ENCODE peak calls at places on chromosomes 1 and 21, in four cellular contexts. R is transverse colon, F is colonic mucosa, H is ovary. L is an unnamed sample. For H3K4me1 and H3K9me3, the result is how much of the 10 kb centered on the place peaks cover.

GRCh38 chr21:41593784-41594138 is 85.8 kb upstream of the TMPRSS2 start:
- DNase-seq in R (no peak), F (peak), H (no peak), L (no peak)

GRCh38 chr1:205480349-205481278 is 23.9 kb upstream of the CDK18 start:
- DNase-seq in R (no peak), F (no peak), H (no peak), L (no peak)

GRCh38 chr1:54996869-54997710 is 1.6 kb upstream of the BSND start:
- DNase-seq in R (no peak), F (no peak), H (no peak), L (peak)

GRCh38 chr1:204114606-204115005 is 37.2 kb downstream of the ETNK2 start:
- DNase-seq in R (no peak), F (no peak), H (no peak), L (no peak)

GRCh38 chr1:229203030-229203751 is 67.7 kb upstream of the RAB4A start:
- DNase-seq in R (no peak), F (no peak), H (no peak), L (peak)

GRCh38 chr1:220084460-220084859 is 5.1 kb downstream of the BPNT1 start:
- DNase-seq in R (no peak), F (no peak), H (no peak), L (no peak)

GRCh38 chr21:36584980-36585940 is 105.3 kb upstream of the CLDN14 start:
- DNase-seq in R (no peak), F (no peak), H (no peak), L (no peak)

GRCh38 chr1:94544706-94545490 is 3.3 kb upstream of the F3 start:
- DNase-seq in R (no peak), F (no peak), H (no peak), L (no peak)

GRCh38 chr21:16075594-16076282 is 346.0 kb downstream of the USP25 start:
- DNase-seq in R (no peak), F (no peak), H (no peak), L (no peak)

GRCh38 chr1:7561331-7561921 is 209.7 kb upstream of the VAMP3 start:
- DNase-seq in R (no peak), F (no peak), H (no peak), L (no peak)

DNA sequence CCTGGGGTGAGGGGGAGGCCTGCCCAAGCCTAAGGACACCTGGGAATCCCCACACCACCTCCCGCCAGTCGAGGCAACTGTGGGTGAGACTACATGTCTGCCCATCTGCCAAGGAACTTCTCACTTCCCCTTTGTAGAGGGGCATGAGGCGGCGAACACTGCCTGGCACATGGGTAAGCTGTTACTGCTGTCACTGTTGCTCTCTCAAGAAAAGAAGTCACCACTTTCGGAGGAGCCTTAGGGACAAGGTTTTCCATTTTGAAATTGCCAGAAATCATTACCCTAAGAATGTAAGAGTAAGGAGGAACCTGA is 23.4 kb downstream of the SLC2A1 start:
- DNase-seq in R (peak), F (peak), H (no peak), L (peak)
- H3K4me1 ChIP-seq in R (half or more), F (half or more), H (under half), L (under half)

GRCh38 chr1:152224093-152224492 is at the start of gene HRNR:
- DNase-seq in R (no peak), F (no peak), H (no peak), L (no peak)

GRCh38 chr1:152220166-152221163 is 3.5 kb downstream of the HRNR start:
- DNase-seq in R (no peak), F (no peak), H (peak), L (no peak)

DNA sequence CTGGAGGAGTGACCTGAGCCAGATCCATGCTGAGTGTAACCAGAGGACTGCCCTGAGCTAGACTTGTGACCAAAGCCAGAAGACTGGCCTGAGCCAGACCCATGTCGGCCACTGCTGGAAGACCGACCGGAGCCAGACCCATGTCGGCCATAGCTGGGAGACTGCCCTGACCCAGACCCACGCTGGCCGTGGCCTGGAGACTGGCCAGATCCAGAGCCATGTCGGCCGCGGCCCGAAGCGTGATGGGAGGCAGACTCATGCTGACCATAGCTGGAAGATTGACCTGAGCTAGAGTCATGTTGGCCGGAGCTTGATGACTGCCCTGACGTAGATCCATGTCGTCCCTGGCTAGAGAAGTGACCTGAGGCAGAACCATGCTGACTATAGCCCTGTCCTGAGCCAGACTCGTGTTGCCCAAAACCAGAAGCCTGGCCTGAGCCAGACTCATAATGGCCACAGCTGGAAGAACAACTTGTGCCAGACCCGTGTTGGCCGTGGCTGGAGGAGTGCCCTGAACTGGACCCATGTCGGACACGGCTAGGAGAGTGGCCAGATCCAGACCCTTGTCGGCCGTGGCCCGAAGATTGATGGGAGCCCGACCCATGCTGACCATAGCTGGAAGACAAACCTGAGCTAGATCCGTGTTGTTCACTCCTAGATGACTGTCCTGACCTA is 5.1 kb downstream of the HRNR start:
- DNase-seq in R (no peak), F (no peak), H (no peak), L (no peak)
- H3K9me3 ChIP-seq in R (under half), F (under half), H (under half), L (under half)

DNA sequence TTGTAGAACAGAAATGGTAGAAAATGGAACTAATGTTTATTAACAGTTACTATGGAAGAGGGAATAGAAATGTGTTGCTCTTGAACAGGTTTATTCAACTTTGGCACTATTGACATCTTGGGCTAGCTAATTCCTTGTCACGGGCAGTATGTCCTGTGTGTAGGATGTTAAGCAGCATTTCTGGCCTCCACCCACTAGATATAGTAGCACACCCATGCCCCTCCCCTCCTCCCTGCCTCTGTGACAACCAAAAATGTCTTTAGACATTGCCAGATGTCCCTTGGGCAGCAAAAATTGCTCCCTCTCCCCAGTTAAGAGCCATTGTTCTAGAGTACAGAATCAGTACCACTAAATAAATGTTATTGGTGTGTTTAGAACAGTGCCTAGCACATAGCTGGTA is 91.4 kb upstream of the TPTE start:
- DNase-seq in R (no peak), F (no peak), H (no peak), L (no peak)
- H3K4me1 ChIP-seq in R (under half), F (under half), H (under half), L (under half)

DNA sequence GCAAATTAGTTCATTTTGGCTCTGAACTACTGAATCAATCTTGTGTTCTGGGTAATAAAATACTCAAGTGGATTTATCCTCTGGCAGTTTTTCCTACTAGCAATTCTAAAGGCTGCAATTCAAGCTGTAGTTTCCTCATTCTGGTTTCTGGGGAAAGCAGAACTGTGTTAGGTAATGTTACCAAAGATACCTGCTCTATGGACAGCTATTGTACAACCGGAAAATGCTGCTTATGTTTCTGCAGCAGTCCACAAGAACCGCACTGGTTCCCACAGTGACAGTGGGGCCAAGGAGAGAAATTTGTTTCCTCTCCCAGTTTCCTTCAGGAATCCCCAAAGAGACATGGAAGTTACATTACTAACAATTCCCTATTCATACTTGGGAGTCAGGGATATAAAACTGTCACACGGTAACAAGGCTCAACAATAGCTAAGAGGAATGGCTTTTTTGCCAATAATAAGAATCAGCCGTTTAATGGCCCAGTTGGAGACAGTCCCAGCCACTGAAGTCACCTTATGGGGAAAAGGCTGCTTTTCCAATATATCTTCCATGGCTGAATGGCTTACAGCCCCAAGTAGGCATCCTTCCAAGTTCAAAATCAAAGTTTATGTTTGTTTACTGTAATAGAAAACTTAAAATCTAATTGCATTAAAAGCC is 52.6 kb downstream of the PCNX2 start:
- DNase-seq in R (peak), F (no peak), H (no peak), L (no peak)
- H3K9me3 ChIP-seq in R (under half), F (under half), H (under half), L (under half)

L was measured in testis.